ENCODE peak calls at places on chromosomes 6 and 20, in seven cellular contexts. G is suprapubic skin, X is GM13977, A is body of pancreas, B is left ventricle myocardium inferior, P is PC-3, V is fibroblast of lung. Z is an unnamed sample.

GRCh38 chr6:146670161-146670560 is 71.4 kb downstream of the ADGB start:
- DNase-seq in G (no peak), X (no peak), A (no peak), B (no peak), P (no peak), V (peak; percentile 49), Z (no peak)

GRCh38 chr6:75065524-75065923 is 140.3 kb downstream of the COL12A1 start:
- DNase-seq in G (no peak), X (no peak), A (peak; percentile 20), B (no peak), P (no peak), V (peak; percentile 46), Z (no peak)

GRCh38 chr20:38152175-38153010 is 12.7 kb downstream of the TGM2 start:
- DNase-seq in G (peak; percentile 85), X (peak; percentile 87), A (peak; percentile 78), B (peak; percentile 84), P (peak; percentile 71), V (peak; percentile 84), Z (peak; percentile 98)

GRCh38 chr6:74259931-74260330 is 563.9 kb downstream of the CD109 start:
- DNase-seq in G (no peak), X (no peak), A (no peak), B (no peak), P (no peak), V (peak; percentile 65), Z (no peak)

GRCh38 chr6:166540631-166541331 is 45.7 kb downstream of the RAMACL start:
- DNase-seq in G (no peak), X (peak; percentile 72), A (no peak), B (no peak), P (no peak), V (peak; percentile 43), Z (peak; percentile 43)

GRCh38 chr6:168035661-168036616 is 38.5 kb downstream of the KIF25 start:
- DNase-seq in G (peak; percentile 65), X (no peak), A (no peak), B (no peak), P (peak; percentile 30), V (peak; percentile 76), Z (peak; percentile 47)

GRCh38 chr6:101994521-101994920 is 601.0 kb downstream of the GRIK2 start:
- DNase-seq in G (no peak), X (no peak), A (no peak), B (no peak), P (no peak), V (no peak), Z (no peak)

GRCh38 chr6:127971945-127972391 is 71.1 kb upstream of the THEMIS start:
- DNase-seq in G (no peak), X (no peak), A (no peak), B (no peak), P (peak; percentile 89), V (peak; percentile 93), Z (peak; percentile 47)

GRCh38 chr20:2713285-2713684 is 20.7 kb downstream of the EBF4 start:
- DNase-seq in G (no peak), X (no peak), A (no peak), B (no peak), P (peak; percentile 46), V (no peak), Z (no peak)

GRCh38 chr6:21846541-21847451 is 253.2 kb downstream of the SOX4 start:
- DNase-seq in G (no peak), X (no peak), A (no peak), B (no peak), P (peak; percentile 19), V (peak; percentile 54), Z (peak; percentile 76)

GRCh38 chr6:41723178-41723935 is 12.1 kb downstream of the TFEB start:
- DNase-seq in G (peak; percentile 85), X (peak; percentile 86), A (peak; percentile 44), B (peak; percentile 84), P (peak; percentile 47), V (peak; percentile 89), Z (peak; percentile 84)

GRCh38 chr6:88869263-88870023 is 94.0 kb downstream of the RNGTT start:
- DNase-seq in G (no peak), X (no peak), A (no peak), B (no peak), P (peak; percentile 57), V (peak; percentile 64), Z (no peak)

GRCh38 chr6:63014290-63014689 is 197.0 kb upstream of the FKBP1C start:
- DNase-seq in G (no peak), X (no peak), A (no peak), B (no peak), P (no peak), V (no peak), Z (no peak)

GRCh38 chr6:154139894-154140293 is 100.9 kb downstream of the OPRM1 start:
- DNase-seq in G (no peak), X (no peak), A (no peak), B (no peak), P (no peak), V (peak; percentile 33), Z (no peak)

GRCh38 chr6:134451529-134451928 is 133.6 kb upstream of the SGK1 start:
- DNase-seq in G (no peak), X (no peak), A (no peak), B (no peak), P (no peak), V (no peak), Z (no peak)

GRCh38 chr6:34745277-34746103 is 11.8 kb upstream of the SNRPC start:
- DNase-seq in G (no peak), X (no peak), A (peak; percentile 81), B (no peak), P (peak; percentile 69), V (peak; percentile 90), Z (peak; percentile 94)

GRCh38 chr6:103783344-103783743 is 1076.4 kb downstream of the HACE1 start:
- DNase-seq in G (no peak), X (no peak), A (peak; percentile 55), B (no peak), P (peak; percentile 32), V (peak; percentile 1), Z (peak; percentile 42)

GRCh38 chr6:138945354-138945753 is 42.7 kb downstream of the REPS1 start:
- DNase-seq in G (no peak), X (no peak), A (no peak), B (no peak), P (peak; percentile 11), V (no peak), Z (peak; percentile 4)
- TF ChIP-seq CTCF in G (no peak), X (no peak), A (no peak), B (no peak), P (peak; percentile 18), V (no peak), Z (no peak)

GRCh38 chr20:18063676-18064075 is 6.0 kb upstream of the OVOL2 start:
- DNase-seq in G (no peak), X (no peak), A (no peak), B (no peak), P (no peak), V (no peak), Z (no peak)

GRCh38 chr20:18072532-18072931 is 14.8 kb upstream of the OVOL2 start:
- DNase-seq in G (no peak), X (no peak), A (no peak), B (no peak), P (no peak), V (no peak), Z (no peak)

DNA sequence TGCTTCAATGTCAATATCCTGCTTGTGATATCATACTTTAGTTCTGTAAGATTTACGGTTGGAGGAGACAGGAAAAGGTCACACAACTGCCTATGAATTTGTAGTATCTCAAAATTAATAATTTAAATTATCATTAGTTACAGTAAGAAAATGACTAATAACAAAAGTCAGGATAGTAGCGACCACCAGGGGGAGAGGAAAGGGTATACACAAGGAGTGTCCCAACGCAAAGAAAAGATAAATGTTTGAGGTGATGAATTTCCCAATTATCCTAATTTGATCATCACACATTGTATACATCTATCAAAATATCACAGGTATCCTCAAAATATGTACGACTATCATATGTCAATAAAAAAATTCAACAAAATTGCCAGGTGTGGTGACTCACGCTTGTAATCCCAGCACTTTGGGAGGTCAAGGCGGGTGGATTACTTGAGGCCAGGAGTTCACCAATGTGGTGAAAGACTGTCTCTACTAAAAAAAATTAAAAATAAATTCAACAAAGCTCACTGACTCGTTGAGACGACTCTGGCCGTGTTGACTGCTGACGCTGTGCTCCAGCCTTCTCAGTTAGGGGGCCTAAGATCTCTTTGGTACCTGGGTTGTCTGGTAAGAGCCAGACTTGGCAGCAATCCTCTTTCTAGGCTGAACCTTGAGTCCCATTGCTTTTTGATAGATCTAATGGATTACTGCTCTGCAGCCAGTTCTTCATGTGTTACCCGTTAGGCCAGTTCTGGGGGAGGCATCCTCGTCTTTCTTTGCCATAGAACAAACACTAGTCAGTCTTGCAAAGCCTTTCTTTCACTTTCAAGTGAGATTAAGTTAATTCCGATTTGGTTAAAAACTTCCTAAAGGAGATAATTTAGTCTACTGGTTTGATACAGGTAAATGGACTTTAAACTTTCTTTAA is 9.0 kb upstream of the OVOL2 start:
- DNase-seq in G (no peak), X (no peak), A (no peak), B (no peak), P (peak; percentile 58), V (no peak), Z (no peak)
- TF ChIP-seq CTCF in G (no peak), X (no peak), A (no peak), B (no peak), P (peak; percentile 51), V (no peak), Z (no peak)

DNA sequence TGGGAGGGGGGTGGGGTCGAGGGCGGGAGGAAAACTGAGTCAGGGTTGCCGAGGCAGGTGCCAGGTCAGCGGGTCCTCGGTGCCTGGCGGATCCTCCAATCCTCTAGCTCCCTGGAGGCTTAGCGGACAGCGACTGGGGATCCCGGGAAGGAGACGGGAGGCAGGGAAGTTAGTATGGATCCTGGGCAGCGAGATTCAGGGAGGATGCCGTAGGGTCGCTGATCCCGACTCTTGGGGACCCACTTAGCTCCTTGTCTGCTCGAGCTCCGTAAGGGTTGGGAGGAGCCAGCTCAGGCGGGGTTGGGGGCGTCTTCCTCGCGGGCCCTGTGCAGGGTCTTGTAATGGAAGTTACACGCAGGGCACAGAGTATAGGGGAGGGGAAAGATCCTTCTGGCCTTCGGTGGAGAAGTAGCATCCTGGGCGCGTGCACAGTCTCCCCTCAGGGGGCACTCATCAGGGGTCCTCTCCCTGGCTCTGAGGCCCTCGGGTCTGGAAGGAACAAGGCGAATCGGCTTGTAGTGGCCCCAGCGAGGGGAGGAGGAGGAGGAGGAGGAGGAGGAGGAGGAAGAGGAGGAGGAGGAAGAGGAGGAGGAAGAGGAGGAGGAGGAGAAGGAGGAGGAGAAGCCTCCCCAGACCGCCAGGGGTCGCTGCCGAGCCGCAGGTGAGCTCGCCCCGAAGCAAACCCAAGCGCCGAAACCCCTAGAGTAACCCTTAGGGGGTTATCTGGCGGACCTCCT is 6.4 kb upstream of the SLC12A5 start:
- DNase-seq in G (no peak), X (peak; percentile 86), A (peak; percentile 68), B (peak; percentile 54), P (peak; percentile 68), V (no peak), Z (peak; percentile 91)
- TF ChIP-seq CTCF in G (peak; percentile 73), X (peak; percentile 86), A (peak; percentile 64), B (peak; percentile 74), P (peak; percentile 70), V (peak; percentile 60), Z (peak; percentile 98)

GRCh38 chr6:13927203-13927602 is 2.5 kb downstream of the RNF182 start:
- DNase-seq in G (no peak), X (no peak), A (no peak), B (no peak), P (peak; percentile 72), V (no peak), Z (no peak)
- TF ChIP-seq CTCF in G (no peak), X (no peak), A (no peak), B (no peak), P (peak; percentile 59), V (no peak), Z (no peak)

GRCh38 chr20:6416371-6416770 is 293.5 kb upstream of the FERMT1 start:
- DNase-seq in G (no peak), X (no peak), A (peak; percentile 7), B (no peak), P (no peak), V (no peak), Z (no peak)
- TF ChIP-seq CTCF in G (no peak), X (peak; percentile 22), A (no peak), B (no peak), P (peak; percentile 31), V (no peak), Z (no peak)